ENCODE peak calls at places on chromosomes 11 and 22, in six cellular contexts. O is T-helper 2 cell, T is hypothalamus, S is right cardiac atrium, D is breast epithelium, G is astrocyte of the hippocampus. J is an unnamed sample.

GRCh38 chr11:34466802-34467488 is 28.2 kb downstream of the CAT start:
- DNase-seq in G (no peak), D (no peak), T (no peak), S (no peak), O (no peak), J (no peak)

GRCh38 chr11:15711311-15711710 is 596.6 kb downstream of the INSC start:
- DNase-seq in D (no peak), S (no peak), T (no peak), G (no peak), O (no peak), J (no peak)

GRCh38 chr11:76699461-76700091 is 29.0 kb upstream of the LRRC32 start:
- DNase-seq in T (no peak), D (no peak), G (no peak), S (no peak), O (no peak), J (no peak)

GRCh38 chr11:72947229-72947628 is 133.0 kb downstream of the ATG16L2 start:
- DNase-seq in G (no peak), O (no peak), D (no peak), S (no peak), T (no peak), J (no peak)

GRCh38 chr22:39478461-39478860 is 21.6 kb downstream of the MGAT3 start:
- DNase-seq in T (no peak), D (no peak), O (no peak), G (peak), S (peak), J (no peak)

GRCh38 chr11:14041565-14041964 is 79.0 kb downstream of the SPON1 start:
- DNase-seq in O (no peak), S (no peak), G (no peak), T (no peak), D (no peak), J (no peak)

GRCh38 chr22:22085702-22086500 is 103.3 kb upstream of the TOP3B start:
- DNase-seq in T (no peak), G (peak), S (no peak), D (no peak), O (no peak), J (peak)

GRCh38 chr22:31652129-31652528 is 9.9 kb downstream of the PISD start:
- DNase-seq in S (no peak), D (no peak), O (no peak), T (no peak), G (no peak), J (no peak)

GRCh38 chr11:112321521-112322172 is 61.0 kb upstream of the PLET1 start:
- DNase-seq in G (peak), D (peak), O (no peak), S (no peak), T (no peak), J (peak)

GRCh38 chr11:102116453-102117205 is 6.4 kb downstream of the YAP1 start:
- DNase-seq in D (no peak), S (no peak), G (no peak), O (no peak), T (no peak), J (no peak)

GRCh38 chr11:134662629-134663360 is 250.8 kb upstream of the B3GAT1 start:
- DNase-seq in G (no peak), S (no peak), D (peak), O (no peak), T (no peak), J (peak)

GRCh38 chr22:35489225-35489624 is 51.4 kb upstream of the RASD2 start:
- DNase-seq in G (no peak), O (no peak), T (no peak), S (no peak), D (no peak), J (no peak)

GRCh38 chr11:40337118-40337517 is 1122.3 kb downstream of the LRRC4C start:
- DNase-seq in T (no peak), D (no peak), O (no peak), G (peak), S (no peak), J (no peak)

GRCh38 chr22:39518996-39519680 is 1.2 kb upstream of the ATF4 start:
- DNase-seq in T (no peak), O (no peak), D (no peak), S (no peak), G (no peak), J (no peak)

GRCh38 chr11:84990141-84990540 is 637.0 kb downstream of the DLG2 start:
- DNase-seq in S (no peak), G (no peak), D (no peak), T (no peak), O (no peak), J (no peak)

GRCh38 chr11:127063191-127063590 is 62.6 kb upstream of the KIRREL3 start:
- DNase-seq in T (no peak), S (no peak), G (no peak), O (no peak), D (no peak), J (no peak)

GRCh38 chr22:26430600-26430999 is 1.5 kb downstream of the ASPHD2 start:
- DNase-seq in G (no peak), S (no peak), D (no peak), T (no peak), O (no peak), J (no peak)

GRCh38 chr22:50734986-50735738 is 2.8 kb upstream of the ACR start:
- DNase-seq in S (no peak), T (no peak), D (no peak), G (no peak), O (no peak), J (no peak)

GRCh38 chr22:43202326-43202725 is 15.4 kb upstream of the TTLL12 start:
- DNase-seq in T (no peak), D (no peak), O (no peak), G (no peak), S (no peak), J (no peak)

GRCh38 chr11:108672113-108672512 is 7.2 kb downstream of the DDX10 start:
- DNase-seq in O (no peak), G (peak), D (no peak), S (no peak), T (no peak), J (no peak)

GRCh38 chr11:69150175-69150574 is 5.6 kb upstream of the SMIM38 start:
- DNase-seq in O (no peak), T (no peak), S (no peak), G (no peak), D (no peak), J (no peak)